ENCODE peak calls at places on chromosome 3, in seven cellular contexts. U is MM.1S, I is GM23338, E is SK-N-SH, M is hepatocyte, Q is neural progenitor cell, A is PC-3. D is an unnamed sample.
A peak's percentile ranks its signal among the peaks of the same experiment; 100 is the strongest.

GRCh38 chr3:40170395-40170794 is 139.1 kb upstream of the EIF1B start:
- DNase-seq in U (peak; percentile 52), I (no peak), E (no peak), M (no peak), Q (no peak), A (no peak), D (no peak)

GRCh38 chr3:123385981-123386380 is 62.9 kb downstream of the ADCY5 start:
- DNase-seq in U (no peak), I (no peak), E (no peak), M (no peak), Q (no peak), A (peak; percentile 48), D (peak; percentile 57)

GRCh38 chr3:13301295-13301987 is 118.7 kb downstream of the NUP210 start:
- DNase-seq in U (no peak), I (peak; percentile 95), E (no peak), M (peak; percentile 49), Q (peak; percentile 41), A (peak; percentile 82), D (peak; percentile 75)

GRCh38 chr3:183274609-183275008 is 21.6 kb downstream of the B3GNT5 start:
- DNase-seq in U (no peak), I (no peak), E (no peak), M (no peak), Q (no peak), A (peak; percentile 90), D (peak; percentile 49)

GRCh38 chr3:112116777-112117186 is 16.3 kb downstream of the GCSAM start:
- DNase-seq in U (no peak), I (no peak), E (no peak), M (no peak), Q (peak; percentile 5), A (no peak), D (no peak)

GRCh38 chr3:185455860-185456259 is 43.0 kb downstream of the TMEM41A start:
- DNase-seq in U (no peak), I (no peak), E (no peak), M (no peak), Q (no peak), A (peak; percentile 15), D (peak; percentile 7)

GRCh38 chr3:101999177-101999778 is 150.0 kb downstream of the NFKBIZ start:
- DNase-seq in U (no peak), I (no peak), E (no peak), M (no peak), Q (no peak), A (no peak), D (no peak)

GRCh38 chr3:56415672-56416071 is 52.6 kb downstream of the ERC2 start:
- DNase-seq in U (no peak), I (no peak), E (no peak), M (no peak), Q (no peak), A (peak; percentile 6), D (peak; percentile 4)

GRCh38 chr3:66602691-66603090 is 101.9 kb upstream of the LRIG1 start:
- DNase-seq in U (no peak), I (no peak), E (no peak), M (no peak), Q (no peak), A (peak; percentile 30), D (no peak)

GRCh38 chr3:38031022-38031994 is 1.9 kb upstream of the PLCD1 start:
- DNase-seq in U (no peak), I (no peak), E (no peak), M (peak; percentile 30), Q (no peak), A (peak; percentile 93), D (peak; percentile 92)

GRCh38 chr3:23111286-23111685 is 91.8 kb upstream of the UBE2E2 start:
- DNase-seq in U (no peak), I (no peak), E (no peak), M (no peak), Q (no peak), A (no peak), D (no peak)

GRCh38 chr3:194500198-194500597 is 13.4 kb upstream of the ATP13A3 start:
- DNase-seq in U (no peak), I (no peak), E (no peak), M (no peak), Q (no peak), A (no peak), D (no peak)

GRCh38 chr3:14518893-14519292 is 21.2 kb downstream of the GRIP2 start:
- DNase-seq in U (no peak), I (no peak), E (no peak), M (no peak), Q (no peak), A (no peak), D (no peak)

GRCh38 chr3:65713016-65713415 is 325.7 kb downstream of the MAGI1 start:
- DNase-seq in U (no peak), I (peak; percentile 82), E (no peak), M (peak; percentile 66), Q (peak; percentile 49), A (no peak), D (peak; percentile 92)

GRCh38 chr3:185712337-185712736 is 112.5 kb downstream of the IGF2BP2 start:
- DNase-seq in U (no peak), I (no peak), E (no peak), M (no peak), Q (no peak), A (no peak), D (peak; percentile 74)

GRCh38 chr3:4416961-4417360 is 50.1 kb downstream of the SUMF1 start:
- DNase-seq in U (no peak), I (no peak), E (peak; percentile 45), M (no peak), Q (no peak), A (peak; percentile 100), D (peak; percentile 98)

GRCh38 chr3:188326111-188326510 is 172.2 kb downstream of the LPP start:
- DNase-seq in U (no peak), I (no peak), E (no peak), M (no peak), Q (no peak), A (no peak), D (no peak)

GRCh38 chr3:169348276-169348675 is 315.2 kb downstream of the MECOM start:
- DNase-seq in U (no peak), I (no peak), E (no peak), M (no peak), Q (no peak), A (peak; percentile 52), D (peak; percentile 23)

GRCh38 chr3:107992976-107993684 is 97.7 kb downstream of the CD47 start:
- DNase-seq in U (no peak), I (no peak), E (no peak), M (peak; percentile 35), Q (no peak), A (peak; percentile 94), D (peak; percentile 91)

GRCh38 chr3:119550090-119550910 is 9.1 kb downstream of the CD80 start:
- DNase-seq in U (no peak), I (no peak), E (no peak), M (no peak), Q (no peak), A (no peak), D (no peak)

GRCh38 chr3:170553788-170554620 is 31.9 kb downstream of the SLC7A14 start:
- DNase-seq in U (no peak), I (no peak), E (no peak), M (no peak), Q (no peak), A (peak; percentile 37), D (peak; percentile 57)

GRCh38 chr3:190375671-190376070 is 12.3 kb upstream of the CLDN16 start:
- DNase-seq in U (no peak), I (no peak), E (no peak), M (no peak), Q (no peak), A (no peak), D (no peak)

GRCh38 chr3:126034481-126035361 is 49.2 kb downstream of the SLC41A3 start:
- DNase-seq in U (no peak), I (no peak), E (peak; percentile 41), M (no peak), Q (no peak), A (peak; percentile 2), D (peak; percentile 23)

GRCh38 chr3:117146571-117146970 is 437.0 kb downstream of the TUSC7 start:
- DNase-seq in U (no peak), I (peak; percentile 73), E (no peak), M (no peak), Q (no peak), A (no peak), D (no peak)

GRCh38 chr3:16478516-16478915 is 35.0 kb downstream of the RFTN1 start:
- DNase-seq in U (no peak), I (no peak), E (no peak), M (no peak), Q (no peak), A (peak; percentile 42), D (peak; percentile 81)

GRCh38 chr3:31213869-31214486 is 318.7 kb upstream of the STT3B start:
- DNase-seq in U (peak; percentile 53), I (no peak), E (no peak), M (no peak), Q (no peak), A (peak; percentile 22), D (no peak)

GRCh38 chr3:87900061-87900460 is 158.7 kb downstream of the CGGBP1 start:
- DNase-seq in U (no peak), I (peak; percentile 53), E (peak; percentile 1), M (peak; percentile 6), Q (peak; percentile 12), A (peak; percentile 47), D (peak; percentile 4)

GRCh38 chr3:39286771-39287170 is 6.9 kb upstream of the CX3CR1 start:
- DNase-seq in U (peak; percentile 86), I (no peak), E (no peak), M (no peak), Q (no peak), A (no peak), D (no peak)

GRCh38 chr3:173465112-173465511 is 67.6 kb downstream of the NLGN1 start:
- DNase-seq in U (no peak), I (no peak), E (no peak), M (no peak), Q (peak; percentile 6), A (peak; percentile 28), D (peak; percentile 85)
- TF ChIP-seq EZH2phosphoT487 in U (no peak), I (no peak), E (no peak), M (no peak), Q (no peak), A (no peak), D (no peak)

GRCh38 chr3:187085933-187086332 is 53.4 kb downstream of the RPL39L start:
- DNase-seq in U (no peak), I (no peak), E (no peak), M (no peak), Q (no peak), A (no peak), D (no peak)
- TF ChIP-seq EZH2phosphoT487 in U (no peak), I (no peak), E (no peak), M (no peak), Q (no peak), A (no peak), D (no peak)

GRCh38 chr3:137687181-137687880 is 76.8 kb upstream of the SOX14 start:
- DNase-seq in U (no peak), I (peak; percentile 5), E (peak; percentile 38), M (peak; percentile 33), Q (no peak), A (no peak), D (no peak)

GRCh38 chr3:137695351-137695750 is 68.8 kb upstream of the SOX14 start:
- DNase-seq in U (no peak), I (peak; percentile 27), E (no peak), M (no peak), Q (no peak), A (no peak), D (no peak)

GRCh38 chr3:137692803-137693431 is 71.2 kb upstream of the SOX14 start:
- DNase-seq in U (peak; percentile 41), I (peak; percentile 84), E (peak; percentile 38), M (peak; percentile 66), Q (peak; percentile 78), A (peak; percentile 19), D (peak; percentile 15)
- TF ChIP-seq EZH2phosphoT487 in U (no peak), I (no peak), E (no peak), M (no peak), Q (no peak), A (no peak), D (no peak)

GRCh38 chr3:59766165-59766872 is 716.5 kb upstream of the CFAP20DC start:
- DNase-seq in U (no peak), I (no peak), E (no peak), M (peak; percentile 25), Q (no peak), A (no peak), D (peak; percentile 82)
- TF ChIP-seq EZH2phosphoT487 in U (no peak), I (no peak), E (no peak), M (no peak), Q (no peak), A (no peak), D (no peak)